ENCODE peak calls at places on chromosomes 5 and 9, in seven cellular contexts. E is H9; C is CD8-positive, alpha-beta T cell; B is A172; Y is hypothalamus; T is H4; F is endothelial cell. O is an unnamed sample.

GRCh38 chr9:115170674-115171073 is 52.7 kb upstream of the TNC start:
- DNase-seq in E (peak; percentile 45), C (no peak), B (peak; percentile 93), Y (no peak), T (peak; percentile 76), F (no peak), O (no peak)

GRCh38 chr5:38642194-38642987 is 85.9 kb upstream of the LIFR start:
- DNase-seq in E (no peak), C (no peak), B (no peak), Y (peak; percentile 36), T (no peak), F (no peak), O (no peak)

GRCh38 chr5:108251350-108251749 is 130.5 kb downstream of the FBXL17 start:
- DNase-seq in E (no peak), C (no peak), B (no peak), Y (no peak), T (no peak), F (no peak), O (no peak)

GRCh38 chr9:4550777-4551476 is 60.7 kb downstream of the SLC1A1 start:
- DNase-seq in E (no peak), C (no peak), B (no peak), Y (no peak), T (no peak), F (no peak), O (no peak)

GRCh38 chr9:110990481-110990880 is 47.8 kb downstream of the LPAR1 start:
- DNase-seq in E (no peak), C (no peak), B (no peak), Y (no peak), T (no peak), F (no peak), O (no peak)

GRCh38 chr5:32687167-32687831 is 23.8 kb upstream of the NPR3 start:
- DNase-seq in E (no peak), C (no peak), B (no peak), Y (no peak), T (no peak), F (no peak), O (no peak)

GRCh38 chr5:137310051-137310730 is 188.9 kb downstream of the SPOCK1 start:
- DNase-seq in E (no peak), C (no peak), B (peak; percentile 94), Y (no peak), T (peak; percentile 65), F (no peak), O (no peak)

GRCh38 chr9:99852617-99853016 is 30.9 kb downstream of the NR4A3 start:
- DNase-seq in E (no peak), C (no peak), B (no peak), Y (no peak), T (no peak), F (no peak), O (no peak)

GRCh38 chr5:56601641-56602071 is 213.7 kb upstream of the MAP3K1 start:
- DNase-seq in E (no peak), C (no peak), B (no peak), Y (no peak), T (no peak), F (no peak), O (no peak)

GRCh38 chr5:81763294-81763928 is 12.5 kb upstream of the SSBP2 start:
- DNase-seq in E (no peak), C (no peak), B (no peak), Y (no peak), T (no peak), F (no peak), O (no peak)

O was measured in GOT3.